ENCODE peak calls at places on chromosome 6, in eight cellular contexts. R, I, Q, C, W, E, D and J are unnamed samples.

GRCh38 chr6:56868687-56869086 is 86.2 kb upstream of the BEND6 start:
- DNase-seq in R (peak; percentile 33), I (peak; percentile 89), Q (peak; percentile 92), C (peak; percentile 93), W (no peak), E (no peak), D (peak; percentile 92), J (no peak)

GRCh38 chr6:4253604-4254211 is 118.3 kb upstream of the ECI2 start:
- DNase-seq in R (peak; percentile 69), I (peak; percentile 83), Q (peak; percentile 82), C (peak; percentile 85), W (no peak), E (no peak), D (peak; percentile 78), J (peak; percentile 34)

GRCh38 chr6:45556828-45557227 is 179.1 kb upstream of the SUPT3H start:
- DNase-seq in R (no peak), I (no peak), Q (no peak), C (no peak), W (no peak), E (no peak), D (no peak), J (no peak)

GRCh38 chr6:155418017-155418749 is 37.5 kb downstream of the NOX3 start:
- DNase-seq in R (peak; percentile 61), I (peak; percentile 65), Q (peak; percentile 51), C (peak; percentile 77), W (peak; percentile 18), E (no peak), D (peak; percentile 83), J (peak; percentile 34)

GRCh38 chr6:117007659-117008058 is 130.6 kb downstream of the RFX6 start:
- DNase-seq in R (no peak), I (no peak), Q (no peak), C (no peak), W (no peak), E (no peak), D (no peak), J (no peak)

GRCh38 chr6:111580826-111581505 is 24.7 kb downstream of the TRAF3IP2 start:
- DNase-seq in R (no peak), I (peak; percentile 39), Q (peak; percentile 62), C (no peak), W (no peak), E (no peak), D (no peak), J (no peak)

GRCh38 chr6:53659458-53659857 is 6.1 kb downstream of the KLHL31 start:
- DNase-seq in R (no peak), I (no peak), Q (no peak), C (no peak), W (no peak), E (no peak), D (peak; percentile 74), J (no peak)

GRCh38 chr6:98037571-98037970 is 754.6 kb upstream of the MMS22L start:
- DNase-seq in R (no peak), I (no peak), Q (no peak), C (no peak), W (no peak), E (no peak), D (no peak), J (no peak)

GRCh38 chr6:144576871-144577270 is 291.7 kb downstream of the UTRN start:
- DNase-seq in R (no peak), I (no peak), Q (no peak), C (no peak), W (no peak), E (no peak), D (no peak), J (no peak)

DNA sequence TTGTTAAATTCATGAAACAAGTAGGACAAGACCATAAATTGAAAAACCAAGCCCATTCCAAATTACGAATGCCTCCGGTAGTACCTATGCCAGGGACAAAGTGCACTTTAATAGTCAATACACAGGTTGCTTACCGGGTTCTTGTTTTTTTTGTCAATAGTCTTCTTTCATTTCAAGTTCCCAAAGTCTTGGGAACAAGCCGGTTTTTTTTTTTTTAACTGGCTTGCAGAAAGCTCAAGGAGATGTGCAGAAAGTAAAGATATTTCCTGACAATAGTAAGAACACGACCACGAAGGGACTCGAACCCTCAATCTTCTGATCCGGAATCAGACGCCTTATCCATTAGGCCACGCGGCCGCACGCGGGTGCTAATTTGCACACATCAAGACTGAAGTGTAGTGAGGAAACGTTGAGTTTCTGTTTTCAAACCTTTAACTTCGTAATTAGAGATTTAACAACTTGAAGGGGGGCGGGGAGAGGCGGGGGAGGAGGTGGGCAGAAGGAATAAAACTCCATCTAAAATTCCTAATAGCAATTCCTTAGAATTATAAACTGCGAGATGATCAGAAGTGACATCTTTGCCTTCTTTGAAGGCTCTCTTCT is 181.0 kb downstream of the TRIM27 start:
- DNase-seq in R (peak; percentile 90), I (peak; percentile 72), Q (peak; percentile 35), C (peak; percentile 38), W (no peak), E (no peak), D (peak; percentile 84), J (no peak)
- H3K4me3 ChIP-seq in R (peak overlapping the region; percentile 22), I (peak overlapping the region; percentile 10), Q (no peak overlapping the region), C (no peak overlapping the region), W (no peak overlapping the region), E (no peak overlapping the region), D (no peak overlapping the region), J (no peak overlapping the region)

GRCh38 chr6:12603711-12604049 is 112.9 kb upstream of the PHACTR1 start:
- DNase-seq in R (no peak), I (no peak), Q (no peak), C (no peak), W (no peak), E (no peak), D (no peak), J (no peak)

GRCh38 chr6:12602342-12602741 is 114.2 kb upstream of the PHACTR1 start:
- DNase-seq in R (no peak), I (no peak), Q (no peak), C (peak; percentile 24), W (no peak), E (no peak), D (no peak), J (no peak)

GRCh38 chr6:12605888-12606345 is 110.7 kb upstream of the PHACTR1 start:
- DNase-seq in R (peak; percentile 63), I (peak; percentile 75), Q (peak; percentile 65), C (peak; percentile 81), W (no peak), E (no peak), D (peak; percentile 68), J (peak; percentile 43)

GRCh38 chr6:12601881-12602280 is 114.7 kb upstream of the PHACTR1 start:
- DNase-seq in R (no peak), I (no peak), Q (no peak), C (peak; percentile 63), W (no peak), E (no peak), D (no peak), J (no peak)

DNA sequence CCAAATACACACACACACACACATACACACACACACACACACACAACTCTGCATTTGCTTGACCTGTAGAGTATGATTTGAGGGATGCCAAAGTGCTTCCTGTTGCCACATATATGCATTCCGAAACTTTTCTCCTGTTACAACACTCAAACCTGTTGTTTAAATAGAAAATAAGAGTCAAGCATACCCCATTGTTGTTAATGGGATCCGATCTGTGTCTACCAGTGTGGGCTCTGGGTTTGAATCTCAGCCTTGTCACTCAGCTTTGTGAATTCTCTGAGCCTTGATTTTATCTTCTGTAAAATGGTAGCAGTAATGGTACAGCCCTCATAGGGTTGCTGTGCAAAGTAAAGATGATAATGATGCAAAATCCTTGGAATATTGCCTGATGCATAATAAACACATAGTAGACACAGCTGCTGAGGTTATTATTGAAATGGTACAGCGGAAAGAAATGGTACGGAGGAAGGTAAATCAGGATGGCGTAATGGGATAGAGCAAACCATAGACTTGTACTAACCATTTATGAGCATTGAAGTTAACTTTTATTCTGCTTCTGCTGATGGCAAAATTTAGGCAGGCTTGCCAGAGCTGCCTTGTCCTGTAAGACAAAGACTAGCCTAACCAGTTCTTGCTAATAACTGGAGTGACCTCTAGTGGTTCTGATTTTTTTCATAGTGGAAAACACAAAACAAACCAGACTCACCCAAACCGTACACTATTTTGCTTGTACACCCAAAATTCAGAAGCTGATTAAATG is 113.4 kb upstream of the PHACTR1 start:
- DNase-seq in R (peak; percentile 56), I (peak; percentile 77), Q (peak; percentile 62), C (peak; percentile 90), W (no peak), E (no peak), D (peak; percentile 66), J (peak; percentile 65)
- TF ChIP-seq CTCF in R (peak; percentile 58), I (peak; percentile 74), Q (peak; percentile 49), C (peak; percentile 64), W (no peak), E (no peak), D (peak; percentile 63), J (peak; percentile 54)

GRCh38 chr6:85065831-85066230 is 301.4 kb upstream of the TBX18 start:
- DNase-seq in R (no peak), I (no peak), Q (no peak), C (peak; percentile 41), W (no peak), E (no peak), D (no peak), J (no peak)
- H3K4me3 ChIP-seq in R (no peak overlapping the region), I (no peak overlapping the region), Q (no peak overlapping the region), C (no peak overlapping the region), W (no peak overlapping the region), E (no peak overlapping the region), D (no peak overlapping the region), J (no peak overlapping the region)

DNA sequence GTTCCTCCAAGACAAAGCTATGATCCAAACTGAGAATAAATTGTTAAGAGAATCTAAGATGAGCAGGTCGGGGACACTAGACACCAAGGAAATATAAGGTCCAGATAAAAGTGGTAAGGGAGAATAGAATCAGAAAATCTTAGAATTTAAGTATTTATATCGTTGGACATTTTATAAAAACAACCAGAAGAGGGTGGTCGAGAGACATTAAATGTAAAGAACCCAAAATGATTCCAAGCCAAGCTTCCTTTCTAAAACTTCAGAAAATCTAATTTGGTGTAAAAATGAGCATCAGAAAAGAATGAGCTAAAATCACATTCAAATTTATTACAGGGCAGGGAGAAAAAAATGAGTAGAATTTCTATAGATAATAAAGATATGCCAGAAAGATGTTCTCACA is 97.8 kb upstream of the OGFRL1 start:
- DNase-seq in R (no peak), I (peak; percentile 52), Q (peak; percentile 66), C (peak; percentile 71), W (no peak), E (no peak), D (peak; percentile 39), J (peak; percentile 31)
- TF ChIP-seq CTCF in R (no peak), I (peak; percentile 67), Q (peak; percentile 12), C (peak; percentile 33), W (peak; percentile 52), E (no peak), D (no peak), J (no peak)

GRCh38 chr6:41469951-41470340 is 76.2 kb upstream of the FOXP4 start:
- DNase-seq in R (no peak), I (no peak), Q (no peak), C (no peak), W (no peak), E (no peak), D (peak; percentile 8), J (no peak)
- H3K4me3 ChIP-seq in R (peak overlapping the region; percentile 24), I (no peak overlapping the region), Q (no peak overlapping the region), C (no peak overlapping the region), W (peak overlapping the region; percentile 13), E (no peak overlapping the region), D (no peak overlapping the region), J (peak overlapping the region; percentile 10)